ENCODE peak calls at places on chromosome 1, in four cellular contexts. H is caudate nucleus, M is NCI-H510A treated with DMSO at 0.1 percent for 48 hours, I is kidney glomerular epithelial cell. Y is an unnamed sample.

GRCh38 chr1:231918239-231919015 is 291.8 kb downstream of the DISC1 start:
- DNase-seq in H (no peak), M (no peak), I (peak; percentile 71), Y (no peak)

GRCh38 chr1:229410692-229411433 is 23.0 kb downstream of the ACTA1 start:
- DNase-seq in M (peak; percentile 60), H (no peak), I (peak; percentile 74), Y (peak; percentile 86)

GRCh38 chr1:29417558-29417858 is 181.2 kb downstream of the PTPRU start:
- DNase-seq in H (no peak), I (no peak), M (no peak), Y (no peak)

GRCh38 chr1:6476483-6476882 is 10.5 kb upstream of the TNFRSF25 start:
- DNase-seq in H (no peak), M (no peak), I (no peak), Y (no peak)

GRCh38 chr1:59237905-59238304 is 59.0 kb upstream of the FGGY start:
- DNase-seq in I (no peak), M (peak; percentile 58), H (no peak), Y (no peak)

GRCh38 chr1:167472729-167473529 is 45.4 kb downstream of the CD247 start:
- DNase-seq in H (no peak), I (no peak), M (no peak), Y (peak; percentile 20)

GRCh38 chr1:40384413-40384762 is 10.9 kb downstream of the SMAP2 start:
- DNase-seq in M (no peak), I (no peak), H (no peak), Y (no peak)

GRCh38 chr1:210262897-210263272 is 30.3 kb downstream of the SERTAD4 start:
- DNase-seq in M (no peak), I (no peak), H (no peak), Y (no peak)

GRCh38 chr1:29179641-29180184 is 2.0 kb downstream of the SRSF4 start:
- DNase-seq in M (no peak), I (no peak), H (no peak), Y (no peak)

GRCh38 chr1:16718908-16719533 is 21.3 kb upstream of the RNU1-4 start:
- DNase-seq in I (no peak), M (no peak), H (no peak), Y (no peak)

GRCh38 chr1:224304767-224305166 is 25.2 kb downstream of the NVL start:
- DNase-seq in H (no peak), M (no peak), I (no peak), Y (no peak)

GRCh38 chr1:216498277-216498676 is 75.0 kb upstream of the USH2A start:
- DNase-seq in H (no peak), I (no peak), M (no peak), Y (no peak)

GRCh38 chr1:77825356-77825709 is 45.9 kb downstream of the MIGA1 start:
- DNase-seq in I (peak; percentile 4), H (no peak), M (peak; percentile 75), Y (peak; percentile 9)

GRCh38 chr1:21939650-21940374 is 2.7 kb upstream of the HSPG2 start:
- DNase-seq in I (peak; percentile 95), M (peak; percentile 21), H (no peak), Y (peak; percentile 58)